ENCODE peak calls at places on chromosomes 16 and 17, in ten cellular contexts. W, M, A, E, N, J, T, I, G and D are unnamed samples.

GRCh38 chr16:56617212-56618085 is 8.1 kb upstream of the MT1E start:
- DNase-seq in T (peak; percentile 84), M (peak; percentile 86), A (peak; percentile 90), G (peak; percentile 78), I (no peak), E (no peak), N (no peak), J (peak; percentile 92), W (peak; percentile 62), D (no peak)

GRCh38 chr17:1487939-1488825 is 4.3 kb downstream of the MYO1C start:
- DNase-seq in I (peak; percentile 67), W (peak; percentile 86), A (peak; percentile 96), T (peak; percentile 94), G (peak; percentile 80), M (peak; percentile 91), J (peak; percentile 88), N (peak; percentile 42), E (peak; percentile 80), D (peak; percentile 87)

GRCh38 chr17:76714822-76715461 is 4.2 kb upstream of the MXRA7 start:
- DNase-seq in T (peak; percentile 69), W (peak; percentile 67), G (peak; percentile 63), J (peak; percentile 80), M (peak; percentile 58), I (no peak), N (no peak), E (peak; percentile 87), A (peak; percentile 80), D (peak; percentile 77)

GRCh38 chr17:28548417-28549130 is 3.9 kb downstream of the UNC119 start:
- DNase-seq in N (no peak), W (no peak), G (no peak), J (no peak), E (no peak), I (no peak), M (no peak), A (no peak), T (no peak), D (no peak)

GRCh38 chr16:85613609-85614337 is 651 bp downstream of the GSE1 start:
- DNase-seq in M (peak; percentile 76), T (peak; percentile 83), J (peak; percentile 69), I (no peak), N (no peak), E (peak; percentile 41), W (no peak), G (peak; percentile 14), A (peak; percentile 56), D (peak; percentile 54)

GRCh38 chr16:77353587-77354263 is 81.1 kb downstream of the ADAMTS18 start:
- DNase-seq in J (no peak), N (no peak), M (no peak), T (no peak), G (no peak), I (no peak), A (no peak), E (peak; percentile 29), W (no peak), D (no peak)

GRCh38 chr16:30697264-30698138 is 1.5 kb upstream of the SRCAP start:
- DNase-seq in G (no peak), W (no peak), T (no peak), J (no peak), A (peak; percentile 17), N (no peak), M (no peak), I (no peak), E (peak; percentile 4), D (no peak)

GRCh38 chr16:54936086-54936978 is 5.7 kb downstream of the IRX5 start:
- DNase-seq in A (peak; percentile 75), N (no peak), I (no peak), M (no peak), G (no peak), E (peak; percentile 7), J (peak; percentile 16), T (peak; percentile 22), W (peak; percentile 54), D (peak; percentile 53)

GRCh38 chr16:76955629-76956028 is 235.4 kb upstream of the MON1B start:
- DNase-seq in N (no peak), J (no peak), E (peak; percentile 67), A (peak; percentile 31), G (peak; percentile 43), T (no peak), I (no peak), W (peak; percentile 5), M (no peak), D (no peak)

GRCh38 chr16:89696598-89697128 is 4.8 kb downstream of the SPATA2L start:
- DNase-seq in J (no peak), A (peak; percentile 41), I (no peak), M (peak; percentile 50), W (no peak), E (no peak), N (no peak), T (no peak), G (peak; percentile 18), D (no peak)

GRCh38 chr16:20806168-20807050 is at the start of the genes ERI2 and REXO5:
- DNase-seq in A (peak; percentile 97), W (peak; percentile 97), J (peak; percentile 94), E (peak; percentile 88), N (peak; percentile 61), T (peak; percentile 89), G (peak; percentile 95), I (peak; percentile 84), M (peak; percentile 93), D (peak; percentile 89)

GRCh38 chr16:49010396-49010795 is 271.2 kb downstream of the CBLN1 start:
- DNase-seq in E (no peak), I (no peak), N (no peak), J (no peak), M (no peak), A (no peak), T (peak; percentile 27), G (no peak), W (no peak), D (no peak)

GRCh38 chr16:14015017-14015416 is 56.1 kb upstream of the MRTFB start:
- DNase-seq in A (peak; percentile 61), N (no peak), E (no peak), T (no peak), J (no peak), I (no peak), G (peak; percentile 30), M (no peak), W (no peak), D (no peak)

GRCh38 chr16:23374721-23375120 is 72.6 kb downstream of the SCNN1B start:
- DNase-seq in G (no peak), J (peak; percentile 56), N (no peak), A (no peak), T (no peak), W (no peak), E (peak; percentile 35), I (no peak), M (no peak), D (no peak)

GRCh38 chr17:80501739-80502577 is 25.6 kb upstream of the NPTX1 start:
- DNase-seq in W (peak; percentile 78), A (no peak), T (no peak), N (no peak), G (no peak), E (no peak), J (no peak), I (no peak), M (no peak), D (no peak)

GRCh38 chr17:57257911-57258885 is 1.9 kb downstream of the MSI2 start:
- DNase-seq in G (peak; percentile 4), E (peak; percentile 20), J (no peak), A (no peak), I (no peak), M (no peak), W (peak; percentile 23), N (no peak), T (no peak), D (peak; percentile 15)

GRCh38 chr16:81081007-81081406 is 4.0 kb upstream of the C16orf46 start:
- DNase-seq in A (no peak), E (no peak), T (no peak), M (no peak), N (no peak), J (no peak), W (no peak), G (no peak), I (no peak), D (no peak)

GRCh38 chr16:89970011-89970410 is 21.5 kb downstream of the DEF8 start:
- DNase-seq in G (no peak), I (no peak), T (no peak), N (no peak), A (no peak), M (no peak), W (no peak), J (no peak), E (no peak), D (no peak)

GRCh38 chr17:40309031-40309937 is at the start of gene RARA:
- DNase-seq in M (no peak), N (no peak), E (no peak), W (no peak), J (peak; percentile 84), T (peak; percentile 48), I (no peak), A (peak; percentile 68), G (peak; percentile 48), D (peak; percentile 55)
- TF ChIP-seq CTCF in M (no peak), N (no peak), E (no peak), W (no peak), J (no peak), T (no peak), I (no peak), A (no peak), G (no peak), D (no peak)

GRCh38 chr17:19331134-19331533 is 31.4 kb downstream of the B9D1 start:
- DNase-seq in T (no peak), N (peak; percentile 69), E (no peak), W (peak; percentile 85), G (peak; percentile 80), J (no peak), A (peak; percentile 92), I (peak; percentile 77), M (no peak), D (no peak)
- TF ChIP-seq CTCF in T (no peak), N (peak; percentile 0), E (no peak), W (no peak), G (peak; percentile 12), J (no peak), A (no peak), I (peak; percentile 11), M (no peak), D (no peak)

DNA sequence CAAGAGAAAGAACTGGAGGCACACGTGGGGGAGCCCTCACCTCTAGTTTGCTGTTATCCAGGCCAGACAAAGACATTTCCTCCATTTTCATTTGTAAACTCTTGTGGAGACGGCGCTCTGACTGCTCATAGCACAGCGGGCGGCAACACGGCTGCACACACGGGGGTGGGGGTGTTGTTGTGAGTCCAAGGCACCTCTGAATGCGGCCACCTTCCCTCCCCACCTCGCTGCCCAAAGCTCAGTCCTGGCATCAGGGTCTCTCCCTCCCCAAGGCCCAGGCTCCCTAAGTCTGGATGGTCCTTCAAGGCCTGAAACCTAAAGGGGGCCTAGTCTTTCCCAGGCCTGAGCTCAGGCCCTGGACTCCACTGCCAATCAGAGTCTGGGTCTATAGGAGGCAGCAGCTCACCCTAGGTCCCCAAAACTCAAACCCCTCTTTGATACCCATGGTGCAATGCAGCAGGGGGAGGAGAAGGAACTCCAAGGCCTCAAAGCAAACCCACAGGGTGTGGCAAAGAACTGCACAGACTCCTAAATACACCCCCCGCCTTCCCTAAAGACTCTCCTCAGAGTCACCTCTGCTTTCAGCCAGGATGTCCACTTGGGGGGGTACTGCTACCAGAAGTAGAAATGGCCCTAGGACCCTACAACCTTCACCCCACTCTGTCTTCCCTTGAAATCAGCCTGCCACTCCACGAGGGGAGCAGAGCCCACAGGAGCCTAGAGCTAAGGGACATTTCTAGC is 1.5 kb downstream of the ATXN7L3 start:
- DNase-seq in W (peak; percentile 43), J (no peak), M (no peak), E (peak; percentile 64), A (peak; percentile 87), T (no peak), N (no peak), G (peak; percentile 81), I (no peak), D (no peak)
- TF ChIP-seq CTCF in W (peak; percentile 28), J (no peak), M (no peak), E (peak; percentile 48), A (peak; percentile 31), T (no peak), N (peak; percentile 36), G (peak; percentile 16), I (peak; percentile 21), D (no peak)

GRCh38 chr16:10877472-10877946 is 507 bp downstream of the CIITA start:
- DNase-seq in M (no peak), I (no peak), A (no peak), J (no peak), W (no peak), N (no peak), E (no peak), G (no peak), T (no peak), D (no peak)
- TF ChIP-seq CTCF in M (no peak), I (no peak), A (no peak), J (peak; percentile 1), W (no peak), N (no peak), E (no peak), G (no peak), T (no peak), D (no peak)